ENCODE peak calls at places on chromosomes 16 and 17, in eight cellular contexts. N is HepG2, M is HAP-1, S is endodermal cell, T is colonic mucosa, W is suprapubic skin, B is IMR-90, I is PC-9. Y is an unnamed sample. For H3K9me3, the result is how much of the 10 kb centered on the place peaks cover.

GRCh38 chr16:69626256-69626655 is 60.5 kb downstream of the NFAT5 start:
- DNase-seq in W (no peak), M (no peak), N (no peak), S (no peak), I (no peak), T (no peak), B (peak), Y (no peak)

GRCh38 chr16:2196162-2196980 is at the start of gene CASKIN1:
- DNase-seq in I (no peak), B (no peak), T (no peak), M (peak), W (no peak), N (no peak), S (peak), Y (no peak)

GRCh38 chr17:45942284-45942683 is 47.9 kb downstream of the MAPT start:
- DNase-seq in T (no peak), M (peak), S (no peak), I (no peak), N (no peak), B (no peak), W (peak), Y (no peak)

GRCh38 chr16:76157629-76158028 is 119.6 kb upstream of the CNTNAP4 start:
- DNase-seq in N (no peak), I (no peak), S (peak), T (no peak), M (no peak), W (no peak), B (no peak), Y (no peak)

GRCh38 chr17:28745777-28746473 is 2.1 kb downstream of the TRAF4 start:
- DNase-seq in M (no peak), T (no peak), N (no peak), I (peak), S (peak), W (no peak), B (no peak), Y (no peak)

GRCh38 chr16:55710466-55710865 is 54.7 kb downstream of the SLC6A2 start:
- DNase-seq in B (no peak), N (no peak), S (peak), M (peak), I (peak), W (no peak), T (no peak), Y (no peak)

GRCh38 chr16:68281368-68282063 is 17.2 kb downstream of the SLC7A6 start:
- DNase-seq in T (no peak), B (no peak), I (no peak), W (no peak), N (peak), M (no peak), S (no peak), Y (no peak)

GRCh38 chr17:73194514-73195222 is 1.8 kb downstream of the COG1 start:
- DNase-seq in I (no peak), W (no peak), S (no peak), T (no peak), M (no peak), B (peak), N (no peak), Y (peak)

GRCh38 chr17:17837380-17837821 is 615 bp upstream of the SREBF1 start:
- DNase-seq in B (peak), N (peak), T (peak), W (no peak), S (peak), I (peak), M (peak), Y (no peak)

GRCh38 chr16:56985288-56985961 is 3.9 kb upstream of the NLRC5 start:
- DNase-seq in N (no peak), T (peak), M (peak), I (peak), B (peak), S (peak), W (peak), Y (peak)

GRCh38 chr16:50596762-50597450 is 48.7 kb downstream of the NKD1 start:
- DNase-seq in W (no peak), I (no peak), B (no peak), M (no peak), N (no peak), S (no peak), T (no peak), Y (no peak)

GRCh38 chr17:44065668-44066203 is 735 bp downstream of the LSM12 start:
- DNase-seq in I (no peak), N (no peak), B (no peak), W (no peak), S (no peak), M (no peak), T (no peak), Y (no peak)

GRCh38 chr17:18191967-18192366 is 8.3 kb downstream of the ALKBH5 start:
- DNase-seq in T (no peak), M (peak), N (no peak), I (no peak), W (no peak), S (peak), B (no peak), Y (no peak)

GRCh38 chr16:79593074-79593531 is 7.4 kb downstream of the MAF start:
- DNase-seq in N (no peak), S (no peak), M (no peak), I (no peak), B (no peak), T (no peak), W (no peak), Y (no peak)

GRCh38 chr17:38584350-38584925 is 21.3 kb downstream of the SRCIN1 start:
- DNase-seq in T (peak), B (peak), W (no peak), N (peak), S (peak), I (peak), M (peak), Y (peak)

GRCh38 chr17:74354561-74354960 is 7.1 kb downstream of the BTBD17 start:
- DNase-seq in M (no peak), B (no peak), W (no peak), I (no peak), T (no peak), S (no peak), N (no peak), Y (no peak)

GRCh38 chr16:11677959-11678881 is 10.0 kb downstream of the SNN start:
- DNase-seq in B (no peak), S (no peak), W (peak), I (no peak), T (no peak), N (no peak), M (no peak), Y (no peak)

GRCh38 chr17:67615011-67615561 is 102.7 kb upstream of the NOL11 start:
- DNase-seq in M (no peak), N (no peak), S (peak), T (no peak), W (no peak), B (no peak), I (no peak), Y (no peak)

GRCh38 chr16:57240872-57241271 is 4.2 kb upstream of the ARL2BP start:
- DNase-seq in N (no peak), S (no peak), T (no peak), W (no peak), I (no peak), B (no peak), M (no peak), Y (no peak)

GRCh38 chr16:23847938-23848337 is 12.2 kb downstream of the PRKCB start:
- DNase-seq in W (no peak), N (no peak), T (no peak), B (no peak), I (no peak), M (no peak), S (no peak), Y (no peak)

DNA sequence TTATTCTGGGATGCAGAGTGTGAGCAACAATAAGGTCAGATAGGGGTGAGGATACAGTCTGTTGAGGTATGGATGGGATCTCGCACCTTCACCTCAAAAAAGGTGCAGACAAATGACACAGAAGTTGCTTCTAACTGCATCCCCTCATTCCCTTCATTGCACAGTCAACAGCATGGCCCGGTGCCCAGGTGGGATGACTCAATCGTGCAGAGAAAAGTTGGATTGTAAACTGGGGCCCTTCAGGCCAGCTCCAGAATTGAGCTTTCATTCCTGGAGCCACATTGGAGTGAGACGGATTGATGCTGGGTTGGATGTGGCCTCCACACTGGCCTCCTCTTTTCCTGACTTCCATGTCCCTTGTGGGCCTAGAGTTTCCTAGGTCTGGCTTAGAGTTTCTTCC is 977.4 kb downstream of the KCNJ18 start:
- DNase-seq in W (no peak), B (no peak), N (no peak), M (no peak), I (no peak), T (no peak), S (no peak), Y (no peak)
- H3K9me3 ChIP-seq in W (under half), B (under half), N (under half), M (under half), I (under half), T (under half), S (half or more), Y (under half)

DNA sequence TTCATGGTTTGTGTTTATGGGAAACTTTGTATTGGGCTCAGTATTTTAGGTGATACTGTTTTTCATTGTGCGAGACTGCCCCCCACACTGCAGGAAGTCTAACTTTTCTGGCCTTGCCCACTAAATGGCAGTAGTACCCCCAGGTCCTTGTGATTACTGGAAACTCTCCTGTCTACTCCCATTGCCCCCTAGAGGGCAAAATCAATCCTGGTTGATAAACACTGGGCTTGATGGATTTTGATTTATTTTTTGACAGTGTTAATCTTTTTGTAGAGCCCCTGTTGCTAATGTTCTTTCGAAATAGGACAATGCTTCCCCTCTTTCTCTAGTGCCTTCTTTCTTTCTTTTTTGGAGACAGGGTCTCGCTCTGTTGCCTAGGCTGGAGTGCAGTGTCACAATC is 15.5 kb downstream of the METTL9 start:
- DNase-seq in T (no peak), B (no peak), I (no peak), M (no peak), S (no peak), W (no peak), N (no peak), Y (no peak)
- H3K9me3 ChIP-seq in T (under half), B (under half), I (under half), M (under half), S (under half), W (under half), N (under half), Y (under half)

GRCh38 chr16:35749253-35750141 is 2290.1 kb downstream of the TP53TG3F start:
- DNase-seq in W (no peak), N (no peak), M (no peak), T (no peak), B (no peak), S (no peak), I (no peak), Y (no peak)

GRCh38 chr16:35751191-35751941 is 2292.0 kb downstream of the TP53TG3F start:
- DNase-seq in W (no peak), I (no peak), M (no peak), T (no peak), N (no peak), S (no peak), B (no peak), Y (no peak)

GRCh38 chr16:35752012-35752772 is 2292.8 kb downstream of the TP53TG3F start:
- DNase-seq in M (no peak), S (no peak), B (no peak), N (no peak), I (no peak), W (no peak), T (no peak), Y (no peak)

GRCh38 chr16:35750157-35750689 is 2290.8 kb downstream of the TP53TG3F start:
- DNase-seq in N (no peak), I (no peak), T (no peak), B (no peak), M (no peak), S (no peak), W (no peak), Y (no peak)

DNA sequence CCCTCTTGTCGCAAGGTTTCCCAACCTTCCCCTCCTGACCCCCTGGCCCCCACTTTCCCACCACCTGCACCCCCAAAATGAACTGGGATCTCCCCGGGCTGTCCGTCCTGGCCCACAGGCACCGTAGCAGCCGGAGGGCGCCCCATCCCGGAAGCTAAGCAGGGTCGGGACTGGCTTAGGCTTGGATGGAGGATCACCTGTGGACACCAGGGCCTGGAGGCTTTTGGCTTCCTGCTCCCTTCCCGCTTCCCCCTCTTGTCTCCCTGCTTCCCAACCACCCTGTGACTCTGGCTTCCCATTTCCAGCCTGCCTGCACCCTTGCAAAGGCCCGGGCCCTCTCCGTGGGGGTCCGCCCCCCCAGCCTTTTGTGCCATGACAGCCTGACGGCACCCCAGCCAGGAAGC is 2291.3 kb downstream of the TP53TG3F start:
- DNase-seq in M (no peak), I (no peak), T (no peak), B (no peak), W (no peak), S (no peak), N (no peak), Y (no peak)
- H3K9me3 ChIP-seq in M (under half), I (under half), T (under half), B (half or more), W (under half), S (under half), N (half or more), Y (under half)

GRCh38 chr16:27417047-27417671 is 15.2 kb downstream of the IL21R start:
- DNase-seq in S (no peak), N (no peak), M (no peak), W (no peak), B (no peak), T (no peak), I (no peak), Y (no peak)
- H3K9me3 ChIP-seq in S (under half), N (under half), M (under half), W (under half), B (under half), T (under half), I (under half), Y (under half)

DNA sequence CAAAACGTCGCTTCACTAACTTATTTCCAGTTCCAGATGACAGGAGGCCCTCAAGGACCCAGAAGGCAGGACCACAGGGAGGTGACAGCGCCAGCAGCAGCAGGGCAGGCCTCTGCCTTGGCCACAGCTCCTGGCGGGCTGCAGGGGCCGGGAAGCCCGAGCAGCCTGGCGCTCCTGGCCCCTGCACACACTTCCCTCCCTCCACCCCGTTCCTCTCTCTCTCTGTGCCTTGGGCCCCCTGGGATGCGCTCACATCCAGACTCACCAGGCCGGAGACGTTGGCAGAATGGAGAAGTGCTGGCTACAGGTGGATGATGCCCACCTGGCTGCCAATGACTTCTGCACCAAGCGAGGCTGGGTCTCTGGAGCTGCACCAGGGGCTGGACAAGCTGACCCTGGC is 12.7 kb downstream of the ZNF594 start:
- DNase-seq in T (no peak), N (no peak), I (no peak), S (no peak), M (no peak), B (no peak), W (no peak), Y (no peak)
- H3K9me3 ChIP-seq in T (under half), N (under half), I (half or more), S (half or more), M (under half), B (half or more), W (half or more), Y (under half)

GRCh38 chr16:35184356-35184870 is 1725.0 kb downstream of the TP53TG3F start:
- DNase-seq in S (no peak), B (no peak), W (no peak), N (no peak), T (no peak), I (peak), M (no peak), Y (no peak)
- H3K9me3 ChIP-seq in S (half or more), B (under half), W (under half), N (half or more), T (under half), I (under half), M (under half), Y (under half)

Y was measured in SJSA1.